ENCODE peak calls at places on chromosome 7, in nine cellular contexts. T is fibroblast of mammary gland; Z is activated CD8-positive, alpha-beta T cell treated with anti-CD3 and anti-CD28 coated beads for 36 hours; E is GM20000; B is activated B cell treated with CpG ODN at 0.5 μM for 24 hours; H is right atrium auricular region; M is epithelial cell of esophagus; K is left ventricle myocardium inferior; F is A549. D is an unnamed sample.
A peak's percentile ranks its signal among the peaks of the same experiment; 100 is the strongest.

GRCh38 chr7:15389073-15389472 is 172.7 kb downstream of the AGMO start:
- DNase-seq in T (no peak), Z (no peak), E (no peak), B (no peak), H (no peak), M (no peak), K (no peak), F (no peak), D (no peak)

GRCh38 chr7:17651926-17652385 is 288.3 kb downstream of the SNX13 start:
- DNase-seq in T (peak; percentile 97), Z (no peak), E (no peak), B (no peak), H (no peak), M (peak; percentile 55), K (no peak), F (no peak), D (no peak)

GRCh38 chr7:123929107-123929506 is 4.1 kb downstream of the SPAM1 start:
- DNase-seq in T (no peak), Z (no peak), E (no peak), B (no peak), H (no peak), M (peak; percentile 67), K (no peak), F (no peak), D (peak; percentile 97)

GRCh38 chr7:84194484-84195260 is at the start of gene SEMA3A:
- DNase-seq in T (peak; percentile 78), Z (peak; percentile 24), E (peak; percentile 5), B (no peak), H (no peak), M (peak; percentile 89), K (no peak), F (peak; percentile 38), D (no peak)

GRCh38 chr7:23062452-23062851 is 43.1 kb upstream of the KLHL7 start:
- DNase-seq in T (peak; percentile 91), Z (no peak), E (no peak), B (no peak), H (no peak), M (peak; percentile 91), K (no peak), F (no peak), D (no peak)

GRCh38 chr7:30796105-30796869 is 25.1 kb downstream of the MINDY4 start:
- DNase-seq in T (peak; percentile 73), Z (no peak), E (no peak), B (no peak), H (no peak), M (peak; percentile 38), K (no peak), F (no peak), D (no peak)

GRCh38 chr7:155533120-155533826 is 13.1 kb downstream of the CNPY1 start:
- DNase-seq in T (peak; percentile 1), Z (peak; percentile 9), E (no peak), B (no peak), H (no peak), M (no peak), K (no peak), F (no peak), D (no peak)

GRCh38 chr7:88191911-88192310 is 27.9 kb downstream of the SRI start:
- DNase-seq in T (no peak), Z (no peak), E (no peak), B (no peak), H (no peak), M (no peak), K (no peak), F (no peak), D (no peak)

GRCh38 chr7:29622335-29623265 is 59.0 kb downstream of the PRR15 start:
- DNase-seq in T (peak; percentile 96), Z (no peak), E (no peak), B (no peak), H (no peak), M (peak; percentile 97), K (no peak), F (peak; percentile 80), D (no peak)
- TF ChIP-seq CTCF in T (no peak), Z (no peak), E (no peak), B (no peak), H (no peak), M (no peak), K (no peak), F (no peak), D (no peak)

DNA sequence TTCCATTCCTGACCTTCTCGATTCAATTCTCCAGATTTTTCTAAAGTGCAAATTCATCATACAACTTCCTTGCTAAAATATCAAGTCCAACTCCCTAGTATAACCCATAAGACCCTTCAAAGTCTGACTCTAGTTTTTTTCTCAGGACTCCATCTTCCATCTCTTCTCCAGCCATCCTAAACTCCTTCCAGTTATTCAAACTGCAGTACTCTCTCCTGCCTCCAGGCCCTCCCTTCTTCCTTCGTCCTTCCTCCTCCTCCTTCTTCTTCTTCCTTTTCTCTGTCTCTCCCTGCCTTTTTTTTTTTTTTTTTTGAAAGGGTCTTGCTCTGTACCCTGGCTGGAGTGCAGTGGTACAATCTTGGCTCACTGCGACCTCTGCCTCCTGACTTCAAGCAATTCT is 111.9 kb downstream of the RELN start:
- DNase-seq in T (no peak), Z (no peak), E (no peak), B (no peak), H (no peak), M (no peak), K (no peak), F (no peak), D (no peak)
- TF ChIP-seq CTCF in T (peak; percentile 10), Z (no peak), E (no peak), B (no peak), H (no peak), M (no peak), K (no peak), F (no peak), D (no peak)

GRCh38 chr7:116582806-116583444 is 58.1 kb downstream of the CAV1 start:
- DNase-seq in T (peak; percentile 89), Z (peak; percentile 12), E (no peak), B (no peak), H (no peak), M (no peak), K (no peak), F (no peak), D (no peak)
- TF ChIP-seq CTCF in T (no peak), Z (no peak), E (no peak), B (no peak), H (no peak), M (no peak), K (peak; percentile 5), F (no peak), D (no peak)

GRCh38 chr7:43508434-43508833 is 74.5 kb upstream of the STK17A start:
- DNase-seq in T (no peak), Z (no peak), E (no peak), B (no peak), H (no peak), M (no peak), K (no peak), F (no peak), D (no peak)

GRCh38 chr7:43509906-43510305 is 73.0 kb upstream of the STK17A start:
- DNase-seq in T (peak; percentile 7), Z (no peak), E (no peak), B (no peak), H (no peak), M (peak; percentile 96), K (no peak), F (no peak), D (no peak)

GRCh38 chr7:43513236-43513635 is 69.7 kb upstream of the STK17A start:
- DNase-seq in T (no peak), Z (no peak), E (no peak), B (no peak), H (no peak), M (no peak), K (no peak), F (no peak), D (no peak)

GRCh38 chr7:43511769-43512515 is 71.0 kb upstream of the STK17A start:
- DNase-seq in T (no peak), Z (no peak), E (no peak), B (no peak), H (no peak), M (no peak), K (no peak), F (no peak), D (no peak)

DNA sequence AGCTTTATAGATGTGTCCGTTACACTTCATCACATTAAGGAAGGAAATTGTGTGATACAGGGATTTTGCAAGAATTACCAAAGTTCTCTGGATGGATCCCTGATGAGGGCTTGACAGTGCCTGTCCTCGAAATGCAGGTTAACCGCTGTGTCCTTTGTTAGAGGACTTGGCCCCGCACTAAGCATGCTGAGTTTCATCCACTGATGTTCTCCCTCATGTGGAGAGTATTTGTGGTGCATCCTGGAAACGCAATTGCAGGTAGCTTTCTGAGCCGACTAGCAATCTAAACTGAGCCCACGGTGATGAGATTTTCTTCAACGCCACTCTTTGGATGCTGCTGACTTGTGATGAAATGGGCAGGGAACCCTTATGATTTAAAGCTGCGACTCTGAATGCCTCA is 71.9 kb upstream of the STK17A start:
- DNase-seq in T (no peak), Z (no peak), E (no peak), B (no peak), H (no peak), M (peak; percentile 14), K (no peak), F (no peak), D (no peak)
- TF ChIP-seq CTCF in T (peak; percentile 1), Z (no peak), E (no peak), B (no peak), H (no peak), M (peak; percentile 23), K (peak; percentile 40), F (no peak), D (no peak)

DNA sequence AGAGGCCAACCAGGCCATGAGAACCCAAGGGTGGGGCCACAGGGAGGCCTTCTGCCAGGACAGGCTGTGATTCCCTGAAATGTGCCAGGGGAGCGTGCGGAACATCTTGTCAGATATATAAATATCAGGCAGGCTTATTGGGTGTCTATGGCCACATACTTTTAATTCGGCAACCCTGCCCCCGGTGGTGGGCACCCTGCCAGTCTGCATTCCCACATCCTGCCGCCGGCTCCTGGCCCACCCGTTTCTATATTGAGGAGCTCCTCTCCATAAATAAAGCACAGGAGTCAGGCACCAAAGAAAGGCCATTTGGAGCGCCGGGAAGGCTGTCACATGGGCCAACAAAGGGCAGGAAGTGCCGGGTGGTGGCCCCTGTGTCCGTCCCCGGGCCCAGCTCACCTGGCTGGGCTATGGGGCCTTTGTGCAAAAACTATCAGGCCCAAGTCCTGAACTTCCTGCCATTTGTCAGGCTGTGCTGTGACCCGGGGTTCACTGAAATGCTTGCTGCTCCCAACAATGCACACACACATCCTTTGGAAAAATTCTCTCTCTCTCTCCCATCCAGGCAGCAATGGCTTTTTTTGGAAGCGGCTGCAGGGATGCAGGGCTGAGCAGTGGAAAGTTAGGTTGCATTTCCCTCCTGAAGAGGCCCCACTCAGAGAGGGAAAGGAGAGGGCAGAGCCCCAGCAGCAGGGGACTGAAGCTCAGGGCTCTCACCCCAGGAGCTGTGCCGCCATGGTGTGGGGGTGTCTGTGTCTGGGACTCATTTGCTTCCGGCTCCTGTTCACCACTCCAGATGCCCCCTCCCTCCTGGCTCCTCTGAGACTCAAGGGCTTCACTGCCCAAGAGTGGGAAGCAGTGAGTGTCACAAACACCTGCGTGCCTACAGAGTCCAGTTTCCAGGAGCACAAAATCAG is 25.1 kb upstream of the PODXL start:
- DNase-seq in T (no peak), Z (no peak), E (no peak), B (no peak), H (peak; percentile 69), M (no peak), K (peak; percentile 89), F (no peak), D (no peak)
- TF ChIP-seq CTCF in T (no peak), Z (no peak), E (no peak), B (no peak), H (no peak), M (no peak), K (peak; percentile 53), F (no peak), D (no peak)

GRCh38 chr7:96179863-96180262 is 142.0 kb downstream of the SLC25A13 start:
- DNase-seq in T (peak; percentile 30), Z (no peak), E (no peak), B (no peak), H (no peak), M (peak; percentile 8), K (no peak), F (no peak), D (no peak)
- TF ChIP-seq CTCF in T (peak; percentile 17), Z (no peak), E (no peak), B (no peak), H (no peak), M (peak; percentile 15), K (no peak), F (no peak), D (peak; percentile 52)